ENCODE peak calls at places on chromosomes 11 and 22, in six cellular contexts. A is K562, Y is body of pancreas, X is mesenchymal stem cell, J is AG04449, R is tibial artery. P is an unnamed sample.

GRCh38 chr11:65213322-65214211 is 31.8 kb downstream of the CAPN1 start:
- DNase-seq in A (peak; percentile 37), Y (no peak), X (no peak), J (no peak), R (peak; percentile 61), P (no peak)

GRCh38 chr11:2790581-2790925 is 90.8 kb upstream of the KCNQ1OT1 start:
- DNase-seq in A (no peak), Y (peak; percentile 4), X (no peak), J (no peak), R (peak; percentile 45), P (no peak)

GRCh38 chr22:19663286-19663815 is 51.0 kb upstream of the SEPTIN5 start:
- DNase-seq in A (no peak), Y (peak; percentile 79), X (peak; percentile 26), J (peak; percentile 51), R (peak; percentile 74), P (peak; percentile 48)

GRCh38 chr22:28674121-28674563 is 5.5 kb downstream of the TTC28 start:
- DNase-seq in A (peak; percentile 57), Y (no peak), X (peak; percentile 71), J (peak; percentile 14), R (no peak), P (no peak)

GRCh38 chr11:134764966-134765365 is 352.9 kb upstream of the B3GAT1 start:
- DNase-seq in A (no peak), Y (no peak), X (no peak), J (no peak), R (no peak), P (no peak)

GRCh38 chr11:12792590-12792989 is 118.4 kb downstream of the TEAD1 start:
- DNase-seq in A (no peak), Y (no peak), X (no peak), J (no peak), R (no peak), P (no peak)

GRCh38 chr22:17199131-17199731 is 20.0 kb downstream of the ADA2 start:
- DNase-seq in A (no peak), Y (no peak), X (peak; percentile 49), J (no peak), R (no peak), P (no peak)

GRCh38 chr11:2890466-2891241 is 5.1 kb upstream of the CDKN1C start:
- DNase-seq in A (peak; percentile 94), Y (peak; percentile 93), X (no peak), J (no peak), R (no peak), P (no peak)

GRCh38 chr22:46019351-46019750 is 42.4 kb upstream of the WNT7B start:
- DNase-seq in A (peak; percentile 33), Y (peak; percentile 1), X (no peak), J (no peak), R (no peak), P (no peak)

GRCh38 chr22:47515384-47516125 is 753.1 kb downstream of the TBC1D22A start:
- DNase-seq in A (no peak), Y (no peak), X (no peak), J (no peak), R (no peak), P (no peak)

GRCh38 chr11:34104680-34105078 is 750 bp upstream of the NAT10 start:
- DNase-seq in A (no peak), Y (no peak), X (peak; percentile 12), J (no peak), R (no peak), P (no peak)
- H3K4me3 ChIP-seq in A (peak overlapping the region; percentile 83), Y (no peak overlapping the region), X (peak overlapping the region; percentile 95), J (peak overlapping the region; percentile 90), R (peak overlapping the region; percentile 67), P (peak overlapping the region; percentile 79)

DNA sequence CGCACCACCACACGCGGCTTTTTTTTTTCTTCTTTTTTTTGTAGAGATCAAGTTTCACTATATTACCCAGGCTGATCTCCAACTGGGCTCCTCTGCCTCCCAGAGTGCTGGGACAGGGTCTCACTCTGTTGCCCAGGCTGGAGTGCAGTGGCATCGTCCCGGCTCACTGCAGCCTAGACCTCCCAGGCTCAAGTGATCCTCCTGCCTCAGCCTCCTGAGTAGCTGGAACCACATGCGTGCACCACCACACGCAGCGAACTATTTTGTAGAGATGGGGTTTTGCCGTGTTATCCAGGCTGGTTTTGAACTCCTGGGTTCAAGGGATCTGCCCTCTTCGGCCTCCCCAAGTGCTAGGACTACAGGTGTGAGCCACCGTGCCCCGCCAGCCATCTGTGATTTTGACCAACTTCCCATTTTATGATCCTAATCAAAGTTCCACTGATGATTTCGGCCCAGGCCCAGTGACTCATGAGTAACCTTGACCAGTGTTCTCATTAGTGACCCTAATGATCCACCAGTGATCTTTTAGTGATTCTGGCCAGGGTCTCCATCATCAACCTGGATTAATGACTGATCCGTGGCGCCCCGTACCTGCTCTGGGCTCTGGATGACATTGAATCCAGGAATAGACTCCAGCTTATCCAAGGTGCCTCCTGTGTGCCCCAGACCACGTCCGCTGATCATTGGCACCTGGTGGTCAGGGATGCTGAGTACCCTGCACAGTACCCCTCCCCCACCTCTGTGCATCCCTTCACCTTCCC is 1.7 kb downstream of the TYMP start:
- DNase-seq in A (no peak), Y (no peak), X (peak; percentile 9), J (no peak), R (no peak), P (no peak)
- H3K4me3 ChIP-seq in A (no peak overlapping the region), Y (no peak overlapping the region), X (no peak overlapping the region), J (no peak overlapping the region), R (no peak overlapping the region), P (no peak overlapping the region)

DNA sequence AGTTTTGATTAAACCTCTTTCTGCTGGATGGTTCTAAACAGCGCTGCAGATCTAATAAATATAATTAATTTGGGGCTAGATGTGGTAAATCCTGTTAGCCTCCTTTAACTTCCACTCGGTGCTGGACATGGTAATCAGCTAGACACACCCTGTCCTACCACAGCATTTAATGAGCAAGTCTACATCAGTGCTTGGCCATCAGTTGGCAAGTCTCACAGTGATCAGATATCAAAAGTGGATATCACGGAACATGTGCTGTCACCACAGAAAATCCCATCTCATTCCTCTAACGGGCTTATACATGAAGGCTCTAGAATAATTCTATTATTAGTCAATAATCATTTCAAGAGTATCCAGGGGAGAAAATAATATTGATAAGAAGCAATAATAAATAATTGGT is 5.6 kb upstream of the USP28 start:
- DNase-seq in A (no peak), Y (no peak), X (no peak), J (no peak), R (no peak), P (no peak)
- H3K4me3 ChIP-seq in A (no peak overlapping the region), Y (no peak overlapping the region), X (no peak overlapping the region), J (no peak overlapping the region), R (no peak overlapping the region), P (no peak overlapping the region)

DNA sequence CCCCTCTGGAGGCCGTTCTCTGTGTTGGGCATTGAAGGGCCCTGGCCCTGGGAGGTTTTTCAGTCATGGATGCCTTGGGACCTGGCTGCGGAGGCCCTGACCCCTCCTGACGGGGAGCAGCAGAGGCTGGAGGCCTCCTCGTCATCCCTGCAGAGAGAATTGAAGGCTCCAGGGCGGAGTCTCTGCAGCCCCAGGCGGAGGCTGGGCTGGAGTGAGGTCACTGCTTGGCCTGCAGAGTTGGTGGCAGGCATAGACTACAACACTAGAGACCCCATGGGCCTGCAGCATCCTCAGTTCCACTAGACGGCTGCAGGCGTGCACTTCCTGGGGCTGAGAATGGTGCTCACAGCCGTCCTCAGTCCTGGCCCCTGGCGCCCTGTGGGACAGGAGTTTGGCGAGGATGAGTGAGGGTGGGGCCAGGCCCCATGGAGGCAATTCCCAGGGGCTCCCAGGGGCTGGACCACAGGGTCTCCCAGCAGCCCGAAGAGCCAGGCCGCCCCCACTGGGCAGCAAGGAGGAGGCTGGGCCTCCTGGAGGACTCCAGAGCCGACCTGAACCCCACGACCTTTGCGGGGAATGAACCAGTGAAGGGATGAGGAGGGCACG is 1194.9 kb downstream of the BRD1 start:
- DNase-seq in A (no peak), Y (no peak), X (no peak), J (no peak), R (no peak), P (no peak)
- H3K4me3 ChIP-seq in A (no peak overlapping the region), Y (no peak overlapping the region), X (no peak overlapping the region), J (no peak overlapping the region), R (no peak overlapping the region), P (no peak overlapping the region)

DNA sequence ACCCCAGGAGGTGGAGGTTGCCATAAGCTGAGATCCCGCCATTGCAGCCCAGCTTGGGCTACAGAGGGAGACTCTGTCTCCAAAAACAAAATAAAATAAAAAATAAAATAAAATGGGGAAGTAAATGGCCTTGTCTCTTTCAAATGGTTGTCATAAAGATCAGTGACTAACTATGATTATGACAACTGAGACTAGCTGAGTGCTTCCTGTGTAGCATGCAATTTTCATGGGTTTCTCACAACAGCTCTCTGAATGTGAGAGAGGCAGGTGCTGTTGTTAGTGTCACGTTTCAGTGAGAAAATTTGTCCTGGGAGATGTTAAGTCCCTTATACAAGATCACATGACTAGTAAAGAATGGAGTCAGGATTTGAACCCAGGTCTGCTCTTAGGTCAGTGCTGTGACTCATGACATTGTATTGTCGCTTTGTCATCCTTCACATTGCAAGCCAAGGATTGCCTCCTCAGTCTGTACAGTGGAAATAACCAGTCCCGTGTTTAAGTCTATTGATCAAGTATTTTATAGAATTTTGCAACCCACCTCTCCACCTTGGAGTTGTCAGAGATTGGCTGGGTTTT is 163.3 kb upstream of the CCDC90B start:
- DNase-seq in A (no peak), Y (no peak), X (no peak), J (no peak), R (no peak), P (no peak)
- H3K4me3 ChIP-seq in A (no peak overlapping the region), Y (no peak overlapping the region), X (no peak overlapping the region), J (no peak overlapping the region), R (no peak overlapping the region), P (no peak overlapping the region)

GRCh38 chr11:119481021-119481666 is 58.2 kb upstream of the THY1 start:
- DNase-seq in A (peak; percentile 76), Y (peak; percentile 88), X (peak; percentile 97), J (peak; percentile 90), R (peak; percentile 91), P (no peak)
- H3K4me3 ChIP-seq in A (no peak overlapping the region), Y (no peak overlapping the region), X (peak overlapping the region; percentile 43), J (no peak overlapping the region), R (no peak overlapping the region), P (no peak overlapping the region)

GRCh38 chr22:43946391-43946680 is 8.9 kb upstream of the SAMM50 start:
- DNase-seq in A (peak; percentile 31), Y (no peak), X (no peak), J (no peak), R (no peak), P (no peak)
- H3K4me3 ChIP-seq in A (no peak overlapping the region), Y (no peak overlapping the region), X (no peak overlapping the region), J (no peak overlapping the region), R (no peak overlapping the region), P (no peak overlapping the region)

DNA sequence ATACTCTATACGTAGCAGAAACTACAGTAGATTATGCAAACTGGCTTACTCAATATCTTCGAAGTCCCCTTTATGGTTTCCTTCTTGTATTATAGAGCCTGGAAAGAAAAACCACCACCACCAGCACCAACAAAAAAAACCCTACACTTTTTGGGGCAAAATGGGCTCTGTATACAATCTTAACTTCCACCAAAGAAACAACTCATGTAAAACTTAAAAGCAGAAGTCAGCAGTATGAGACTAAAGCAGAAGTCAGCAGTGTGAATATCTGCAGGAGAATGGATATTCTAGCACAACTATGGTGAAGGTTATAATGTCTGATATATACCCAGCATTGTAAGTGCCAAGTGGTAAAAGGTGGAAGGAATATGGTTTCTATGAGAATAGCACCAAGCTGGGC is 252.2 kb downstream of the SBF2 start:
- DNase-seq in A (no peak), Y (no peak), X (no peak), J (no peak), R (no peak), P (no peak)
- H3K4me3 ChIP-seq in A (no peak overlapping the region), Y (no peak overlapping the region), X (no peak overlapping the region), J (no peak overlapping the region), R (no peak overlapping the region), P (no peak overlapping the region)

GRCh38 chr11:16925495-16926065 is 88.6 kb downstream of the PLEKHA7 start:
- DNase-seq in A (no peak), Y (peak; percentile 64), X (peak; percentile 36), J (no peak), R (no peak), P (no peak)
- H3K4me3 ChIP-seq in A (no peak overlapping the region), Y (no peak overlapping the region), X (peak overlapping the region; percentile 70), J (peak overlapping the region; percentile 18), R (peak overlapping the region; percentile 52), P (peak overlapping the region; percentile 55)